ENCODE peak calls at places on chromosome X, in seven cellular contexts. One of them, this sample, is unnamed.

GRCh38 chrX:69139516-69139915 is 25.7 kb downstream of the PJA1 start:
- DNase-seq in suprapubic skin: no peak
- DNase-seq in transverse colon: no peak
- DNase-seq in HepG2: no peak
- DNase-seq in HCT116: no peak
- DNase-seq in K562: no peak
- DNase-seq in spleen: peak
- DNase-seq in this sample: no peak

GRCh38 chrX:129006491-129006890 is 516.8 kb downstream of the SMARCA1 start:
- DNase-seq in K562: no peak
- DNase-seq in HCT116: no peak
- DNase-seq in suprapubic skin: no peak
- DNase-seq in HepG2: no peak
- DNase-seq in transverse colon: no peak
- DNase-seq in spleen: no peak
- DNase-seq in this sample: no peak

GRCh38 chrX:21870494-21870893 is 14.7 kb downstream of the YY2 start:
- DNase-seq in transverse colon: no peak
- DNase-seq in suprapubic skin: no peak
- DNase-seq in K562: no peak
- DNase-seq in HCT116: no peak
- DNase-seq in spleen: no peak
- DNase-seq in HepG2: no peak
- DNase-seq in this sample: no peak

GRCh38 chrX:148552775-148553174 is 52.4 kb downstream of the AFF2 start:
- DNase-seq in spleen: no peak
- DNase-seq in K562: peak
- DNase-seq in HCT116: no peak
- DNase-seq in transverse colon: no peak
- DNase-seq in suprapubic skin: no peak
- DNase-seq in HepG2: no peak
- DNase-seq in this sample: no peak

GRCh38 chrX:96480081-96480480 is 204.6 kb upstream of the DIAPH2 start:
- DNase-seq in spleen: no peak
- DNase-seq in transverse colon: no peak
- DNase-seq in HCT116: no peak
- DNase-seq in suprapubic skin: no peak
- DNase-seq in K562: no peak
- DNase-seq in HepG2: no peak
- DNase-seq in this sample: no peak

GRCh38 chrX:346034-346813 is 27.6 kb upstream of the GTPBP6 start:
- DNase-seq in transverse colon: no peak
- DNase-seq in HepG2: no peak
- DNase-seq in spleen: peak
- DNase-seq in K562: no peak
- DNase-seq in HCT116: no peak
- DNase-seq in suprapubic skin: no peak
- DNase-seq in this sample: peak

GRCh38 chrX:72306085-72306801 is 529 bp upstream of the CITED1 start:
- DNase-seq in HepG2: no peak
- DNase-seq in K562: peak
- DNase-seq in spleen: no peak
- DNase-seq in transverse colon: no peak
- DNase-seq in HCT116: no peak
- DNase-seq in suprapubic skin: no peak
- DNase-seq in this sample: no peak

GRCh38 chrX:87064522-87064921 is 453.1 kb upstream of the KLHL4 start:
- DNase-seq in transverse colon: no peak
- DNase-seq in HepG2: no peak
- DNase-seq in suprapubic skin: no peak
- DNase-seq in K562: no peak
- DNase-seq in HCT116: no peak
- DNase-seq in spleen: no peak
- DNase-seq in this sample: no peak

GRCh38 chrX:65601530-65602281 is 65.7 kb upstream of the MSN start:
- DNase-seq in spleen: peak
- DNase-seq in HepG2: peak
- DNase-seq in suprapubic skin: peak
- DNase-seq in transverse colon: peak
- DNase-seq in HCT116: no peak
- DNase-seq in K562: no peak
- DNase-seq in this sample: peak

GRCh38 chrX:149129767-149130166 is 375.3 kb downstream of the IDS start:
- DNase-seq in HCT116: no peak
- DNase-seq in suprapubic skin: no peak
- DNase-seq in spleen: no peak
- DNase-seq in HepG2: no peak
- DNase-seq in K562: no peak
- DNase-seq in transverse colon: no peak
- DNase-seq in this sample: no peak

GRCh38 chrX:12223650-12224049 is 85.4 kb downstream of the FRMPD4 start:
- DNase-seq in HCT116: no peak
- DNase-seq in HepG2: no peak
- DNase-seq in transverse colon: no peak
- DNase-seq in K562: no peak
- DNase-seq in suprapubic skin: no peak
- DNase-seq in spleen: no peak
- DNase-seq in this sample: no peak

GRCh38 chrX:104913348-104913747 is 307.1 kb downstream of the TEX13A start:
- DNase-seq in HCT116: no peak
- DNase-seq in K562: peak
- DNase-seq in transverse colon: no peak
- DNase-seq in suprapubic skin: no peak
- DNase-seq in HepG2: peak
- DNase-seq in spleen: no peak
- DNase-seq in this sample: no peak

GRCh38 chrX:102887687-102888086 is 49.4 kb upstream of the RAB40AL start:
- DNase-seq in spleen: no peak
- DNase-seq in transverse colon: no peak
- DNase-seq in K562: no peak
- DNase-seq in HepG2: no peak
- DNase-seq in HCT116: no peak
- DNase-seq in suprapubic skin: no peak
- DNase-seq in this sample: no peak

GRCh38 chrX:19625612-19626011 is 110.3 kb upstream of the MAP3K15 start:
- DNase-seq in K562: no peak
- DNase-seq in spleen: no peak
- DNase-seq in HepG2: no peak
- DNase-seq in suprapubic skin: no peak
- DNase-seq in transverse colon: peak
- DNase-seq in HCT116: no peak
- DNase-seq in this sample: no peak

GRCh38 chrX:53347948-53348347 is 66.6 kb upstream of the IQSEC2 start:
- DNase-seq in suprapubic skin: no peak
- DNase-seq in HCT116: no peak
- DNase-seq in HepG2: no peak
- DNase-seq in spleen: no peak
- DNase-seq in transverse colon: no peak
- DNase-seq in K562: no peak
- DNase-seq in this sample: no peak

GRCh38 chrX:106481341-106481740 is 130.4 kb upstream of the RADX start:
- DNase-seq in K562: peak
- DNase-seq in transverse colon: peak
- DNase-seq in spleen: no peak
- DNase-seq in HCT116: peak
- DNase-seq in suprapubic skin: no peak
- DNase-seq in HepG2: peak
- DNase-seq in this sample: no peak

GRCh38 chrX:920234-920799 is 289.7 kb downstream of the SHOX start:
- DNase-seq in suprapubic skin: no peak
- DNase-seq in HepG2: no peak
- DNase-seq in HCT116: no peak
- DNase-seq in transverse colon: no peak
- DNase-seq in K562: no peak
- DNase-seq in spleen: peak
- DNase-seq in this sample: no peak

GRCh38 chrX:2559124-2559523 is 58.3 kb upstream of the DHRSX start:
- DNase-seq in K562: no peak
- DNase-seq in HCT116: no peak
- DNase-seq in suprapubic skin: no peak
- DNase-seq in transverse colon: no peak
- DNase-seq in HepG2: no peak
- DNase-seq in spleen: no peak
- DNase-seq in this sample: no peak

GRCh38 chrX:154000051-154000450 is 19.7 kb downstream of the IRAK1 start:
- DNase-seq in suprapubic skin: no peak
- DNase-seq in HCT116: no peak
- DNase-seq in HepG2: no peak
- DNase-seq in K562: no peak
- DNase-seq in transverse colon: no peak
- DNase-seq in spleen: no peak
- DNase-seq in this sample: no peak

GRCh38 chrX:34873500-34874225 is 68.9 kb upstream of the FAM47B start:
- DNase-seq in HCT116: no peak
- DNase-seq in suprapubic skin: no peak
- DNase-seq in spleen: no peak
- DNase-seq in transverse colon: no peak
- DNase-seq in HepG2: no peak
- DNase-seq in K562: no peak
- DNase-seq in this sample: no peak

GRCh38 chrX:129233791-129234190 is 289.5 kb downstream of the SMARCA1 start:
- DNase-seq in spleen: no peak
- DNase-seq in HepG2: no peak
- DNase-seq in transverse colon: no peak
- DNase-seq in HCT116: no peak
- DNase-seq in suprapubic skin: no peak
- DNase-seq in K562: no peak
- DNase-seq in this sample: no peak

GRCh38 chrX:47316276-47317025 is 53.9 kb upstream of the ZNF157 start:
- DNase-seq in transverse colon: no peak
- DNase-seq in spleen: peak
- DNase-seq in K562: no peak
- DNase-seq in HepG2: no peak
- DNase-seq in suprapubic skin: no peak
- DNase-seq in HCT116: no peak
- DNase-seq in this sample: no peak

GRCh38 chrX:78652971-78653822 is 5.9 kb downstream of the RTL3 start:
- DNase-seq in K562: no peak
- DNase-seq in HCT116: no peak
- DNase-seq in suprapubic skin: no peak
- DNase-seq in transverse colon: no peak
- DNase-seq in spleen: no peak
- DNase-seq in HepG2: peak
- DNase-seq in this sample: no peak

GRCh38 chrX:19912-20571 is 261.1 kb upstream of the PLCXD1 start:
- DNase-seq in HepG2: peak
- DNase-seq in suprapubic skin: peak
- DNase-seq in K562: peak
- DNase-seq in spleen: peak
- DNase-seq in transverse colon: peak
- DNase-seq in HCT116: no peak
- DNase-seq in this sample: peak

DNA sequence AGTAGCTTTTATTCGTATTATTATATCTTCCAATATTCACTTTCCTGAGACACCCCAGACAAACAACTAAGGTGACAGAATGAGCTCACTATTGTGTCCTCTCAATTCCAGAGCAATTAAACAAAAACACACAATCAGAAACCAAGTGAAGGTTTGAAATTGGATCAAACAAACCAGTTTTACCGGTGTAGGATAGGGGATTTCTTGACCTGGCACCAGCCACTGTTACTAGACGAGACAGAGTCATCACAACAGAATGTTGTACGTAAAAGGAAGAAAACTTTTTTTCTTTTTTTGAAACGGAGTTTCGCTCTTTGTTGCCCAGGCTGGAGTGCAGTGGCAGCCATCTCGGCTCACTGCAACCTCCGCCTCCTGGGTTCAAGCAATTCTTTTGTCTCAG is 43.7 kb downstream of the LDOC1 start:
- DNase-seq in HCT116: no peak
- DNase-seq in spleen: no peak
- DNase-seq in transverse colon: no peak
- DNase-seq in K562: no peak
- DNase-seq in HepG2: no peak
- DNase-seq in suprapubic skin: no peak
- DNase-seq in this sample: no peak
- TF ChIP-seq POLR2AphosphoS5 in HCT116: no peak
- TF ChIP-seq POLR2AphosphoS5 in spleen: no peak
- TF ChIP-seq POLR2AphosphoS5 in transverse colon: no peak
- TF ChIP-seq POLR2AphosphoS5 in K562: no peak
- TF ChIP-seq POLR2AphosphoS5 in HepG2: no peak
- TF ChIP-seq POLR2AphosphoS5 in suprapubic skin: no peak
- TF ChIP-seq POLR2AphosphoS5 in this sample: no peak

GRCh38 chrX:92209936-92210335 is 430.8 kb downstream of the PCDH11X start:
- DNase-seq in HCT116: no peak
- DNase-seq in transverse colon: no peak
- DNase-seq in K562: no peak
- DNase-seq in suprapubic skin: no peak
- DNase-seq in HepG2: no peak
- DNase-seq in spleen: no peak
- DNase-seq in this sample: no peak
- TF ChIP-seq POLR2AphosphoS5 in HCT116: no peak
- TF ChIP-seq POLR2AphosphoS5 in transverse colon: no peak
- TF ChIP-seq POLR2AphosphoS5 in K562: no peak
- TF ChIP-seq POLR2AphosphoS5 in suprapubic skin: no peak
- TF ChIP-seq POLR2AphosphoS5 in HepG2: no peak
- TF ChIP-seq POLR2AphosphoS5 in spleen: no peak
- TF ChIP-seq POLR2AphosphoS5 in this sample: no peak

DNA sequence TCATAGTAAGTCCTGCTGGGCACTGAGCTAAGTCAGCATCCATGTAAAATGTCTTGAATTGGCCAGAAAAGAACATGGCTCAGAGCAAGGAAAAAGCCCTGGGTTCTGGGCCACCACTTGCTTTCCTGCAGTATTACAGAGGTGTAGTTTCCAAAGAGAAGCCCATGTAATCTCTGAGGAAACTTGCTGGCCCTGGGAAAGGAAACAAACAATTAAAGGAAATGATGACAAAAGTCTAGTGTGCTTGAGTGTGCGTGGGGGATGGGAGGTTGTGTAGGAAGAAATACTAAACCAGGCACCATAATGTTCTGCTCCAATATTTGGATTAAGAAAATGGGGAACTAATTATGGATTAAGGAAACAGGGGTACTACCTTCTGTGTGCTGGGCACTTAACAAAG is 39.5 kb upstream of the SMIM10L2A start:
- DNase-seq in suprapubic skin: no peak
- DNase-seq in HepG2: no peak
- DNase-seq in transverse colon: no peak
- DNase-seq in HCT116: no peak
- DNase-seq in K562: no peak
- DNase-seq in spleen: no peak
- DNase-seq in this sample: no peak
- TF ChIP-seq POLR2AphosphoS5 in suprapubic skin: no peak
- TF ChIP-seq POLR2AphosphoS5 in HepG2: no peak
- TF ChIP-seq POLR2AphosphoS5 in transverse colon: no peak
- TF ChIP-seq POLR2AphosphoS5 in HCT116: no peak
- TF ChIP-seq POLR2AphosphoS5 in K562: no peak
- TF ChIP-seq POLR2AphosphoS5 in spleen: no peak
- TF ChIP-seq POLR2AphosphoS5 in this sample: no peak

DNA sequence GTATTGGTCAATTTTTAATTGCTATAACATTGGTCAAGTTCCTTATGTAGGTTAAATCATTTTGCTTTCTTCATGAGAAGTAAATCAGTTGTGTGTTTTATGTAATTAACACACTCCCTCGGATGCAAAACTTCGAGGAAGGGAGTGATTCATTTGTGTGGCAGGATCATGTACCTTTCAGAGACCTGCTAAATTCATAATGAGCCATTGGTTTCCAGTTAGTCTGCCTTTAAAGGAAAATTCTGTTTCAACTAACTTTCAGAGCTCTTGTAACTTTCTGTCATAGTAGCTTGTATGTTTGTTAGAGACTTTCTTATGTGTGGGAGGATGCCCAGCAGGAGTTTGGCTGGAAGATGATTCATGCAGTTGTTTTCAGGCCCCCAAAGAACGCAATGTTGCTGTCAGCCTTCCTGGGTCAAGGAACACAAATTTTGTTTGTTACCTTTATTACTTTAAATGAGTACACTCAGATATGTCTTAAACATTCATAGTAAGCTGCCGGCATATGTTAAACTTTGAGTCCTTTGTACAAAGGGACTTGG is 72.1 kb downstream of the GPR101 start:
- DNase-seq in transverse colon: no peak
- DNase-seq in HCT116: no peak
- DNase-seq in spleen: no peak
- DNase-seq in K562: no peak
- DNase-seq in HepG2: no peak
- DNase-seq in suprapubic skin: no peak
- DNase-seq in this sample: no peak
- TF ChIP-seq POLR2AphosphoS5 in transverse colon: no peak
- TF ChIP-seq POLR2AphosphoS5 in HCT116: no peak
- TF ChIP-seq POLR2AphosphoS5 in spleen: no peak
- TF ChIP-seq POLR2AphosphoS5 in K562: no peak
- TF ChIP-seq POLR2AphosphoS5 in HepG2: no peak
- TF ChIP-seq POLR2AphosphoS5 in suprapubic skin: no peak
- TF ChIP-seq POLR2AphosphoS5 in this sample: no peak

This sample was measured in sigmoid colon.